ENCODE peak calls at places on chromosomes 13 and 19, in four cellular contexts. J is RWPE1, R is cardiac muscle cell, V is neural crest cell. Z is an unnamed sample.
A peak's percentile ranks its signal among the peaks of the same experiment; 100 is the strongest.

GRCh38 chr19:3184847-3185481 is 766 bp upstream of the NCLN start:
- DNase-seq in R (peak; percentile 80), V (no peak), J (peak; percentile 31), Z (no peak)

GRCh38 chr13:49459580-49459979 is 15.5 kb downstream of the SETDB2 start:
- DNase-seq in J (no peak), R (no peak), V (no peak), Z (no peak)

GRCh38 chr19:20039203-20039723 is at the start of gene ZNF682:
- DNase-seq in R (peak; percentile 97), V (peak; percentile 96), J (peak; percentile 98), Z (peak; percentile 97)

GRCh38 chr13:111315347-111315995 is 5.0 kb upstream of the TEX29 start:
- DNase-seq in J (no peak), V (no peak), R (peak; percentile 19), Z (no peak)

GRCh38 chr13:32267836-32268439 is 47.2 kb downstream of the ZAR1L start:
- DNase-seq in V (no peak), J (peak; percentile 55), R (peak; percentile 22), Z (no peak)

GRCh38 chr13:43464578-43465264 is 322.1 kb downstream of the ENOX1 start:
- DNase-seq in J (no peak), V (no peak), R (no peak), Z (no peak)

GRCh38 chr19:19466201-19466600 is 49.1 kb downstream of the TSSK6 start:
- DNase-seq in J (no peak), R (no peak), V (no peak), Z (no peak)

GRCh38 chr13:86051134-86052103 is 252.2 kb upstream of the SLITRK6 start:
- DNase-seq in V (no peak), R (no peak), J (peak; percentile 17), Z (no peak)

GRCh38 chr19:13741893-13742292 is 22.4 kb upstream of the MRI1 start:
- DNase-seq in J (no peak), R (no peak), V (no peak), Z (no peak)

GRCh38 chr13:74132768-74133656 is 1.2 kb downstream of the KLF12 start:
- DNase-seq in R (peak; percentile 64), J (no peak), V (peak; percentile 20), Z (peak; percentile 47)

GRCh38 chr13:98981596-98982195 is 3.8 kb upstream of the DOCK9 start:
- DNase-seq in J (no peak), V (no peak), R (no peak), Z (no peak)

GRCh38 chr13:99446242-99446641 is 55.0 kb upstream of the TM9SF2 start:
- DNase-seq in J (no peak), V (no peak), R (no peak), Z (no peak)

GRCh38 chr13:89432997-89433396 is 1761.8 kb downstream of the SLITRK5 start:
- DNase-seq in R (no peak), V (no peak), J (no peak), Z (no peak)

GRCh38 chr19:7294571-7295212 is 478 bp upstream of the INSR start:
- DNase-seq in J (no peak), R (peak; percentile 52), V (peak; percentile 32), Z (peak; percentile 41)

GRCh38 chr13:75521956-75522355 is 15.7 kb downstream of the COMMD6 start:
- DNase-seq in R (no peak), J (no peak), V (no peak), Z (no peak)

GRCh38 chr13:77584111-77584510 is 48.6 kb downstream of the SCEL start:
- DNase-seq in V (no peak), R (no peak), J (peak; percentile 8), Z (no peak)

GRCh38 chr13:83549671-83550070 is 332.6 kb downstream of the SLITRK1 start:
- DNase-seq in J (no peak), V (no peak), R (no peak), Z (no peak)

GRCh38 chr19:57068921-57069697 is 50.7 kb upstream of the USP29 start:
- DNase-seq in V (no peak), R (no peak), J (no peak), Z (no peak)

GRCh38 chr13:24683833-24684599 is 3.8 kb downstream of the ATP12A start:
- DNase-seq in R (peak; percentile 64), V (peak; percentile 68), J (peak; percentile 71), Z (peak; percentile 54)

GRCh38 chr13:37534181-37534580 is 64.4 kb downstream of the POSTN start:
- DNase-seq in R (peak; percentile 7), J (peak; percentile 17), V (no peak), Z (no peak)

GRCh38 chr13:98203641-98204326 is 26.7 kb upstream of the RNF113B start:
- DNase-seq in R (no peak), J (no peak), V (no peak), Z (no peak)

GRCh38 chr19:48629599-48630288 is 7.4 kb downstream of the DBP start:
- DNase-seq in V (no peak), R (peak; percentile 85), J (no peak), Z (no peak)

GRCh38 chr13:25732146-25732865 is 319.5 kb downstream of the SHISA2 start:
- DNase-seq in V (no peak), J (no peak), R (peak; percentile 73), Z (no peak)

GRCh38 chr13:107531816-107532215 is 683.5 kb downstream of the LIG4 start:
- DNase-seq in V (no peak), J (no peak), R (no peak), Z (no peak)

GRCh38 chr13:46593403-46593802 is 40.4 kb downstream of the LRCH1 start:
- DNase-seq in J (no peak), R (no peak), V (no peak), Z (no peak)

GRCh38 chr13:59043016-59043415 is 1120.7 kb downstream of the DIAPH3 start:
- DNase-seq in J (no peak), V (no peak), R (no peak), Z (no peak)

GRCh38 chr13:44017756-44018309 is 138.1 kb downstream of the LACC1 start:
- DNase-seq in J (no peak), R (no peak), V (no peak), Z (no peak)

GRCh38 chr19:50478901-50479715 is 2.5 kb upstream of the GARIN5A start:
- DNase-seq in R (peak; percentile 49), J (peak; percentile 15), V (no peak), Z (no peak)

GRCh38 chr13:103403148-103403740 is 337.0 kb upstream of the SLC10A2 start:
- DNase-seq in J (peak; percentile 6), V (no peak), R (no peak), Z (no peak)

GRCh38 chr19:18190278-18190677 is 2.7 kb upstream of the MPV17L2 start:
- DNase-seq in R (no peak), V (no peak), J (no peak), Z (no peak)

GRCh38 chr13:73335226-73335625 is 276.4 kb downstream of the KLF5 start:
- DNase-seq in R (peak; percentile 48), J (peak; percentile 69), V (no peak), Z (no peak)

GRCh38 chr13:87497426-87497825 is 173.7 kb upstream of the SLITRK5 start:
- DNase-seq in V (no peak), R (no peak), J (no peak), Z (no peak)

GRCh38 chr13:92602560-92602959 is 624.0 kb upstream of the GPC6 start:
- DNase-seq in J (no peak), R (peak; percentile 41), V (no peak), Z (no peak)

DNA sequence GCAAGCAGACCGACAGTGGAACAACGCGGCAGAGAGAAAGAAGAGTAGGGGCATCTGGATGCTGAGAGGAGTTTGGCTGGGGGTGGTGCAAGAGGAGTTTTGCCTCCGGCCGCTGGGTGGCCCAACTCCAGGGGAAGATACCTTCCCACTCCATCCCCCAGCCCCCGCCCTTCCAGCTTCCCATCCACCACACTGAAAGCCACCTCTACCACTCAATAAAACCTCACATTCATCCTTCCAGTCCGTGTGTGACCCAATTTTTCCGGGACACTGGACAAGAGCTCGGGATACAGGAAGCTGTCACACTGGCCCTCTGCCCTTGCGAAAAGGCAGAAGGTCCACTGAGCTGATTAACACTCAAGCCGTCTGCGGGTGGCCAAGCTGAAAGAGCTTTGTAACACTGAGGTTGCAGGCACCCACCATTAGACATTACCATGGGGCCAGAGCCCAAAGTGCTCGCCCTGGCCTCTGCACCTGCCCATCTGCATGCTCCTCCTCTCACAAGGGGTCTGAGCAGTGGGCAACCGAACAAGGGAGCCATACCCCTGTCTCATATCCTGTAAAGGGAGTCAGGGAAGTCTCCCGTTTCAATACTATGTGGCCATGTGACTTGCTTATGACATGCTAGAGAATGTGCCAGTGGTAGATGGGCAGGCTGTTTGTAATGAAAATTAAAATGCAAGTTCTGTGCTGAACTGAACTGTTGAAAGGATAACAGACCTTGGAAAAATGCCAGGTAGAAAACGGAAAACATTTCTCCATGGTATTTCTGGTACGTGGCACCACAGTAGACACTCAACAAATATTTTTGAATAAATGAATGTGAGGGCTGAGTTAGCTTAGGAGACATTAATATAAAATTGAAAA is 205.1 kb upstream of the STARD13 start:
- DNase-seq in R (peak; percentile 78), V (no peak), J (no peak), Z (no peak)
- TF ChIP-seq CTCF in R (no peak), V (no peak), J (no peak), Z (no peak)

DNA sequence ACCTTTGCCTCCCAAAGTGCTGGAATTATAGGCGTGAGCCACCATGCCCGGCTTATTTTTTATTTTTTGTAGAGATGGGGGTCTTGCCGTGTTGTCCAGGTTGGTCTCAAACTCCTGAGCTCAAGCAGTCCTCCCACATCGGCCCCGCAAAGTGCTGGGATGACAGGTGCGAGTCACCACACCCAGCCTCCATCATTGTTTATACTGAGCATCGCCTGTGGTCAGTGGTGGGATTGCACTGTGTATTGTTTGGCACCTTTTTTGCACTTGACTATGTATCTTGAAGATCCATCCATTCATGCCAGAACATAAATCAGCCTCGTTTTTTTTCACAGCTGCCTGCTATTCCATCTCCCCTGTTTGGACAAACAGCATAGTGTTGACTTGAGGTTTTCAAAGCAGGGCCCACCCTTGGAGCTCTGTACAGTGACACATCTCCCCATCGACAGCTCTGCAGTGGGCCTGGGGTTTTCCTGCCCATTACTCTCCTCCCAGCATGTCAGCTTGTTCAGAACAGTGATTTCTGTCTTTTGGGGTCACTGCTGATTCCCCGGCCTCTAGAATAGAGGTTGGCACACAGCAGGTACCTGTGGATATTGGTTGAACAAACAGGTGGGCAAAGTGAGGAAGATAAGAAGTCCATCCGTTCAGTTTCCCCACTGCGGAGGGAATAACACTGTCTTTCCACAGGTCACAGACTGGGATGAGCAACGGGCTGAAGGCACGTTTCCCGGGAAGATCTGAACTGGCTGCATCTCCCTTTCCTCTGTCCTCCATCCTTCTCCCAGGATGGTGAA is 8.2 kb upstream of the UPK1A start:
- DNase-seq in V (no peak), J (no peak), R (no peak), Z (no peak)
- TF ChIP-seq CTCF in V (peak; percentile 35), J (no peak), R (no peak), Z (peak; percentile 21)

DNA sequence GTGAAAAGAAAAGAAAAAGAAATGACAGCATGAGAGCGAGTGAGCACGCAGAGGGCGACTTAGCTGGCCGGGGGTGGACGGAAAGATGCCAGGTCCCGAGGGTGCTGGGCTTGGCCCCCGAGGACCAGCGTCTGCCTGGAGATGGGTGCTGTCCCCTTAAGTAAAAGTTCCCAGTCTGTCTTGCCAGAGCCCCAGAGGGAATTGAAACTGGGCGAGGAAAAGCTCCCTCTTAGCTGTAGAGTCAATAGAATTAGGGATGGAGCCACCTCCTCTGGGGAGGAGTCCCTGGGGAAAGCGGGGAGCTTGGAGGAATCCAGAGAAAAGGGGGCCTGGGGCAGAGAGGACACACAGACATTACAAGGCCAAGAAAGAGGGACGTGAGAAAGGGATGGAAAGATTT is 13.3 kb downstream of the BCAM start:
- DNase-seq in V (no peak), R (no peak), J (no peak), Z (no peak)
- TF ChIP-seq CTCF in V (no peak), R (no peak), J (no peak), Z (no peak)

DNA sequence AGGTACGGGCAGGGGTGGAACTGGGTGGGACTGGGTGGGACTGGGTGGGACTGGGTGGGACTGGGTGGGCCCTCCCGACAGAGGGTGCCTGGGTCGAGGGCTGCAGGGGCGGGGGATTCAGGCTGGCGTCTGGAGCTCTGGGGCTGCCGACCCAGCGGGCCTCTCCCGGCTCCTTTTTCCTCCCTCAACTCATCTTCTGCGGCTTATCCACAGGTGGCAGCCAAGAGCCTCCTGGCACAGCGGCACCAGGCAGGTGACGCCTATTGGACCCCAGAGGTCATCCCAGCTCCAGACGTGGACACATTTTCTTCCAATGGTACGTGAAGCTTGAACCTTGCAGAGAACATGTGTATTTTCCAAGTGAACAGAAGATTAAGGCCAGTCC is 533 bp downstream of the ZNF544 start:
- DNase-seq in R (peak; percentile 36), J (peak; percentile 57), V (no peak), Z (no peak)
- TF ChIP-seq CTCF in R (no peak), J (peak; percentile 12), V (no peak), Z (no peak)